ENCODE peak calls at places on chromosomes 16 and 17, in six cellular contexts. G is cardiac muscle cell, R is AG09309, B is vagina, Z is AG04449, T is fibroblast of the aortic adventitia. E is an unnamed sample.
A peak's percentile ranks its signal among the peaks of the same experiment; 100 is the strongest.

GRCh38 chr17:74763565-74764387 is 12.4 kb downstream of the NAT9 start:
- DNase-seq in G (peak; percentile 72), R (no peak), B (no peak), Z (no peak), T (no peak), E (no peak)

GRCh38 chr16:4499196-4499555 is 23.0 kb downstream of the HMOX2 start:
- DNase-seq in G (no peak), R (no peak), B (no peak), Z (no peak), T (no peak), E (no peak)

GRCh38 chr16:30185683-30186421 is 2.5 kb downstream of the CORO1A start:
- DNase-seq in G (no peak), R (no peak), B (no peak), Z (no peak), T (no peak), E (no peak)

GRCh38 chr17:75064040-75064439 is 17.0 kb downstream of the KCTD2 start:
- DNase-seq in G (no peak), R (no peak), B (no peak), Z (no peak), T (no peak), E (no peak)

GRCh38 chr16:6846452-6846851 is 486.2 kb upstream of the RBFOX1 start:
- DNase-seq in G (no peak), R (no peak), B (no peak), Z (no peak), T (no peak), E (no peak)

GRCh38 chr17:62892069-62892675 is 73.9 kb upstream of the TANC2 start:
- DNase-seq in G (peak; percentile 79), R (no peak), B (no peak), Z (no peak), T (peak; percentile 54), E (no peak)

GRCh38 chr17:4588862-4589625 is 4.7 kb downstream of the SMTNL2 start:
- DNase-seq in G (no peak), R (no peak), B (no peak), Z (no peak), T (no peak), E (no peak)

GRCh38 chr16:3745751-3746355 is 28.5 kb upstream of the TRAP1 start:
- DNase-seq in G (no peak), R (no peak), B (no peak), Z (no peak), T (peak; percentile 39), E (no peak)

GRCh38 chr17:5788266-5788900 is 204.1 kb upstream of the NLRP1 start:
- DNase-seq in G (no peak), R (no peak), B (no peak), Z (no peak), T (peak; percentile 11), E (no peak)

GRCh38 chr17:65584604-65585521 is 23.4 kb upstream of the AXIN2 start:
- DNase-seq in G (no peak), R (no peak), B (no peak), Z (no peak), T (peak; percentile 22), E (no peak)

GRCh38 chr17:65586899-65587298 is 25.5 kb upstream of the AXIN2 start:
- DNase-seq in G (no peak), R (no peak), B (no peak), Z (no peak), T (no peak), E (no peak)

GRCh38 chr17:65589321-65589720 is 27.9 kb upstream of the AXIN2 start:
- DNase-seq in G (no peak), R (no peak), B (no peak), Z (no peak), T (peak; percentile 68), E (no peak)

GRCh38 chr17:65587602-65588193 is 26.2 kb upstream of the AXIN2 start:
- DNase-seq in G (no peak), R (no peak), B (no peak), Z (no peak), T (peak; percentile 83), E (no peak)

GRCh38 chr17:65588194-65588808 is 26.9 kb upstream of the AXIN2 start:
- DNase-seq in G (no peak), R (no peak), B (no peak), Z (no peak), T (peak; percentile 74), E (no peak)
- TF ChIP-seq CTCF in G (no peak), R (no peak), B (no peak), Z (no peak), T (peak; percentile 17), E (no peak)

GRCh38 chr17:18087610-18088491 is at the start of gene DRG2:
- DNase-seq in G (peak; percentile 95), R (peak; percentile 59), B (no peak), Z (peak; percentile 40), T (peak; percentile 93), E (peak; percentile 92)
- TF ChIP-seq CTCF in G (no peak), R (no peak), B (peak; percentile 18), Z (peak; percentile 29), T (no peak), E (no peak)

DNA sequence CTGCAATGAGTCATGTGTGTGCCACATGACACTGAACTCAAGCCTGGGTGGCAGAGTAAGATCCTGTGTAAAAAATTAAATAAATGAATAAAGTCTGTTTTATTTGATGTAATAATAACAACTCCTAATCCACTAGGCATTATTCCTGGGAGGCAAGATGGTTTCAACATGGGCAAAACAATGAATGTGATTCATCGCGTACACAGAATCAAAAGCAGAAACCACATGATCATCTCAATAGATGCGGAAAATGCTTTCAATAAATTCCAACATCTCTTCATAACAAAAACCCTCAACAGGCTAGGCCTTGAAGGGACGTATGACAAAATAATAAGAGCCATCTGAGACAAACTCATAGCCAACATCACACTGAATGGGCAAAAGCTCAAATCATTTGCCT is 195.4 kb downstream of the CDH11 start:
- DNase-seq in G (no peak), R (no peak), B (no peak), Z (no peak), T (no peak), E (no peak)
- TF ChIP-seq CTCF in G (no peak), R (no peak), B (no peak), Z (no peak), T (no peak), E (no peak)

DNA sequence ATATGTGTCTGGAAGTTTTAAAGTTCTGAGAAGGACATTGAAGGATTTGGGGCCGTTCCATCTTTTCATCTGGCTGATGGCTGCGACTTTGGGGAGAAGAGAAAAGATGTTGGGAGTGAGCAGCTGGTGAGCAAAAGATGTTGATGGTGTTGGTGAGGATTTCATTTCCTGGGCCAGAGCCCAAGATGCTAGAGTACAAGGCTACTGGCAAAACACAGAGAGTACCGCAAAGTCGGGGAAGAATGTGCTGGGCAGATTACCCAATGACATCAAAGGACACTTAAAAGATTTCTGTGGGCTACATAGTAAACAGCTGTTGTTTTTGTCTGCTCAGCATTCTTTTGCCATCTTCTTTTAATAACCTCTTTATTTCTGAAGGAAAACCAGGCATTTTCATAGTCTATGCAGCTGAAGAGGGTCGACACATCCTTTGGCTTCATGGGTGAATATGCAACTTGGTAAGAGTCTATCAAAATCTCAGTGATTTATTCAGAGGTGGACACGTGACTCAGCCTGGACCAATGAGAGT is 49.5 kb upstream of the GAS7 start:
- DNase-seq in G (no peak), R (no peak), B (peak; percentile 40), Z (no peak), T (no peak), E (no peak)
- TF ChIP-seq CTCF in G (no peak), R (no peak), B (no peak), Z (no peak), T (no peak), E (no peak)

E was measured in testis.